ENCODE peak calls at places on chromosomes 5 and 9, in eight cellular contexts. T is activated CD8-positive, alpha-beta T cell treated with anti-CD3 and anti-CD28 coated beads for 36 hours; J is mucosa of gallbladder; D is K562; Z is Daoy; V is EL; F is neural crest cell; K is T1000. B is an unnamed sample.

GRCh38 chr9:93686127-93686879 is 109.9 kb downstream of the PHF2 start:
- DNase-seq in K (no peak), V (no peak), T (no peak), F (no peak), D (no peak), Z (no peak), J (peak; percentile 5), B (no peak)

GRCh38 chr9:132842124-132843005 is 35.7 kb downstream of the AK8 start:
- DNase-seq in V (no peak), D (no peak), K (no peak), T (no peak), F (no peak), J (no peak), Z (no peak), B (no peak)

GRCh38 chr9:126947529-126947928 is 32.9 kb downstream of the RALGPS1 start:
- DNase-seq in Z (no peak), T (peak; percentile 17), K (no peak), D (peak; percentile 13), J (no peak), V (no peak), F (no peak), B (no peak)

GRCh38 chr9:16718296-16718695 is 152.2 kb downstream of the BNC2 start:
- DNase-seq in D (no peak), V (no peak), Z (no peak), K (no peak), J (no peak), T (no peak), F (no peak), B (no peak)

GRCh38 chr5:58497956-58498942 is 7.0 kb downstream of the GAPT start:
- DNase-seq in T (no peak), K (no peak), F (peak; percentile 51), D (peak; percentile 9), J (peak; percentile 39), V (peak; percentile 25), Z (peak; percentile 41), B (no peak)

GRCh38 chr9:123933401-123933800 is 3.5 kb upstream of the DENND1A start:
- DNase-seq in Z (peak; percentile 76), K (no peak), F (no peak), D (no peak), V (peak; percentile 75), T (no peak), J (no peak), B (peak; percentile 32)

GRCh38 chr5:151388960-151389359 is 41.6 kb upstream of the SLC36A2 start:
- DNase-seq in V (no peak), F (no peak), T (no peak), D (no peak), Z (no peak), J (peak; percentile 28), K (no peak), B (no peak)

GRCh38 chr5:170693701-170694100 is 89.8 kb upstream of the GABRP start:
- DNase-seq in K (no peak), V (no peak), D (no peak), J (no peak), F (no peak), T (no peak), Z (no peak), B (no peak)

GRCh38 chr9:129282308-129283211 is 104.5 kb upstream of the IER5L start:
- DNase-seq in T (no peak), F (no peak), Z (no peak), K (no peak), D (no peak), V (no peak), J (no peak), B (no peak)

GRCh38 chr9:128341435-128341849 is 1.1 kb downstream of the SLC27A4 start:
- DNase-seq in J (peak; percentile 67), V (peak; percentile 78), T (peak; percentile 88), D (peak; percentile 95), F (peak; percentile 48), K (peak; percentile 18), Z (peak; percentile 85), B (peak; percentile 64)

B was measured in SJSA1.